ENCODE peak calls at places on chromosomes 2 and 18, in eight cellular contexts. I, F, T, D, A, L, U and E are unnamed samples.

GRCh38 chr2:197498937-197499593 is 575 bp downstream of the HSPD1 start:
- DNase-seq in I (no peak), A (peak; percentile 58), L (peak; percentile 83), D (peak; percentile 69), F (peak; percentile 76), T (peak; percentile 91), U (peak; percentile 83), E (peak; percentile 64)

GRCh38 chr2:231573698-231574421 is 18.8 kb upstream of the TEX44 start:
- DNase-seq in A (no peak), I (no peak), L (no peak), D (no peak), T (no peak), U (no peak), F (no peak), E (no peak)

GRCh38 chr2:35830833-35831232 is 524.7 kb upstream of the CRIM1 start:
- DNase-seq in T (no peak), A (no peak), U (no peak), D (no peak), L (no peak), F (no peak), I (no peak), E (no peak)

GRCh38 chr2:174076040-174076439 is 110.9 kb upstream of the SP3 start:
- DNase-seq in U (no peak), L (no peak), I (no peak), T (no peak), D (no peak), A (no peak), F (no peak), E (no peak)

GRCh38 chr2:199259671-199260070 is 198.1 kb downstream of the SATB2 start:
- DNase-seq in T (no peak), A (no peak), F (no peak), D (no peak), L (no peak), I (no peak), U (no peak), E (no peak)

GRCh38 chr18:37922162-37922561 is 356.6 kb upstream of the CELF4 start:
- DNase-seq in L (no peak), U (no peak), T (no peak), F (no peak), I (no peak), D (no peak), A (no peak), E (no peak)

GRCh38 chr18:25830787-25831186 is 259.6 kb downstream of the SS18 start:
- DNase-seq in A (no peak), L (peak; percentile 69), U (peak; percentile 67), I (no peak), F (no peak), T (no peak), D (no peak), E (peak; percentile 36)

GRCh38 chr2:239580199-239580527 is 179.3 kb upstream of the HDAC4 start:
- DNase-seq in I (no peak), L (no peak), F (no peak), T (no peak), A (no peak), D (no peak), U (no peak), E (no peak)

GRCh38 chr18:75226301-75226955 is 15.8 kb downstream of the TSHZ1 start:
- DNase-seq in I (no peak), T (peak; percentile 52), L (no peak), F (no peak), D (no peak), U (no peak), A (no peak), E (no peak)

GRCh38 chr2:25301453-25302352 is 40.0 kb downstream of the DNMT3A start:
- DNase-seq in T (peak; percentile 75), A (no peak), D (no peak), U (no peak), I (no peak), L (no peak), F (peak; percentile 34), E (no peak)

GRCh38 chr2:180000434-180000833 is 6.7 kb downstream of the CWC22 start:
- DNase-seq in D (no peak), L (no peak), F (no peak), T (no peak), A (no peak), U (no peak), I (no peak), E (no peak)

GRCh38 chr2:152650768-152651371 is 66.4 kb downstream of the PRPF40A start:
- DNase-seq in D (no peak), A (no peak), L (no peak), F (no peak), U (no peak), I (no peak), T (no peak), E (no peak)

GRCh38 chr2:121776885-121777698 is 21.6 kb downstream of the TSN start:
- DNase-seq in T (no peak), F (no peak), I (no peak), U (no peak), A (no peak), L (no peak), D (no peak), E (no peak)

GRCh38 chr2:205689837-205690236 is 7.5 kb downstream of the NRP2 start:
- DNase-seq in A (no peak), D (no peak), F (no peak), I (no peak), L (no peak), U (no peak), T (no peak), E (no peak)

GRCh38 chr2:120715356-120715755 is 20.3 kb upstream of the GLI2 start:
- DNase-seq in D (no peak), L (no peak), F (no peak), I (no peak), A (no peak), U (no peak), T (no peak), E (no peak)

GRCh38 chr18:6405237-6406074 is 9.3 kb downstream of the L3MBTL4 start:
- DNase-seq in L (no peak), A (no peak), I (no peak), T (no peak), F (no peak), U (no peak), D (no peak), E (no peak)

GRCh38 chr2:146762786-146763185 is 1082.0 kb upstream of the ACVR2A start:
- DNase-seq in U (no peak), D (no peak), L (no peak), A (no peak), I (no peak), T (no peak), F (no peak), E (no peak)

GRCh38 chr2:131031875-131032274 is 61.4 kb downstream of the FAM168B start:
- DNase-seq in U (no peak), T (no peak), L (no peak), A (no peak), F (no peak), D (no peak), I (no peak), E (peak; percentile 27)

GRCh38 chr18:73985855-73986254 is 161.8 kb downstream of the FBXO15 start:
- DNase-seq in D (no peak), U (no peak), T (no peak), L (no peak), F (no peak), A (no peak), I (no peak), E (no peak)

GRCh38 chr2:130872276-130873125 is 35.8 kb downstream of the ARHGEF4 start:
- DNase-seq in D (no peak), T (peak; percentile 27), L (no peak), F (no peak), I (no peak), U (no peak), A (no peak), E (no peak)

GRCh38 chr2:235703711-235704295 is 210.0 kb downstream of the AGAP1 start:
- DNase-seq in T (no peak), F (no peak), D (no peak), U (no peak), L (no peak), I (no peak), A (no peak), E (no peak)

GRCh38 chr2:47905454-47906260 is 641 bp downstream of the FBXO11 start:
- DNase-seq in U (peak; percentile 75), L (peak; percentile 82), T (peak; percentile 77), F (peak; percentile 56), I (no peak), A (peak; percentile 34), D (peak; percentile 62), E (peak; percentile 61)

GRCh38 chr2:129055242-129055641 is 736.6 kb upstream of the HS6ST1 start:
- DNase-seq in F (no peak), U (no peak), D (no peak), L (no peak), I (no peak), A (no peak), T (no peak), E (no peak)
- H3K4me1 ChIP-seq in F (no peaks in the 10 kb centered on the region), U (no peaks in the 10 kb centered on the region), D (no peaks in the 10 kb centered on the region), L (no peaks in the 10 kb centered on the region), I (no peaks in the 10 kb centered on the region), A (no peaks in the 10 kb centered on the region), T (no peaks in the 10 kb centered on the region), E (no peaks in the 10 kb centered on the region)

GRCh38 chr2:101297383-101297782 is 11.1 kb downstream of the RNF149 start:
- DNase-seq in F (no peak), L (no peak), T (no peak), A (no peak), D (no peak), U (no peak), I (no peak), E (no peak)
- H3K4me1 ChIP-seq in F (no peaks in the 10 kb centered on the region), L (peaks cover 60% of the 10 kb centered on the region), T (peaks cover 3% of the 10 kb centered on the region), A (no peaks in the 10 kb centered on the region), D (peaks cover 5% of the 10 kb centered on the region), U (no peaks in the 10 kb centered on the region), I (no peaks in the 10 kb centered on the region), E (peaks cover 3% of the 10 kb centered on the region)

GRCh38 chr2:128284841-128285240 is 33.8 kb downstream of the HS6ST1 start:
- DNase-seq in I (no peak), D (no peak), L (peak; percentile 48), F (no peak), U (peak; percentile 33), T (no peak), A (no peak), E (no peak)

GRCh38 chr2:128284037-128284441 is 34.6 kb downstream of the HS6ST1 start:
- DNase-seq in T (no peak), A (no peak), D (no peak), I (no peak), U (peak; percentile 35), F (no peak), L (peak; percentile 32), E (no peak)

GRCh38 chr2:128286905-128287779 is 31.5 kb downstream of the HS6ST1 start:
- DNase-seq in U (peak; percentile 19), T (no peak), A (no peak), I (no peak), F (no peak), D (no peak), L (peak; percentile 40), E (no peak)

GRCh38 chr2:128286011-128286721 is 32.5 kb downstream of the HS6ST1 start:
- DNase-seq in I (no peak), F (no peak), D (no peak), L (peak; percentile 42), T (no peak), A (no peak), U (peak; percentile 45), E (no peak)

GRCh38 chr2:128285329-128285931 is 33.2 kb downstream of the HS6ST1 start:
- DNase-seq in U (peak; percentile 29), D (no peak), I (no peak), A (no peak), F (no peak), L (peak; percentile 30), T (no peak), E (no peak)
- H3K4me1 ChIP-seq in U (no peaks in the 10 kb centered on the region), D (no peaks in the 10 kb centered on the region), I (peaks cover 11% of the 10 kb centered on the region), A (peaks cover 11% of the 10 kb centered on the region), F (peaks cover 10% of the 10 kb centered on the region), L (peaks cover 27% of the 10 kb centered on the region), T (no peaks in the 10 kb centered on the region), E (peaks cover 9% of the 10 kb centered on the region)

GRCh38 chr2:24080721-24081120 is 3.9 kb downstream of the TP53I3 start:
- DNase-seq in T (no peak), A (no peak), L (no peak), F (no peak), I (no peak), D (no peak), U (no peak), E (no peak)
- H3K4me1 ChIP-seq in T (peaks cover 9% of the 10 kb centered on the region), A (peaks cover 5% of the 10 kb centered on the region), L (peaks cover 14% of the 10 kb centered on the region), F (peaks cover 12% of the 10 kb centered on the region), I (peaks cover 1% of the 10 kb centered on the region), D (peaks cover 4% of the 10 kb centered on the region), U (no peaks in the 10 kb centered on the region), E (no peaks in the 10 kb centered on the region)